ENCODE peak calls at places on chromosome 22, in seven cellular contexts. Z, N, H, J, A, B and C are unnamed samples.

GRCh38 chr22:30474683-30475424 is 3.0 kb upstream of the SEC14L3 start:
- DNase-seq in Z (no peak), N (no peak), H (no peak), J (no peak), A (no peak), B (no peak), C (no peak)

GRCh38 chr22:35057155-35057554 is 8.8 kb upstream of the ISX start:
- DNase-seq in Z (no peak), N (no peak), H (no peak), J (no peak), A (no peak), B (no peak), C (no peak)

GRCh38 chr22:41289681-41290080 is 3.7 kb upstream of the RANGAP1 start:
- DNase-seq in Z (no peak), N (no peak), H (no peak), J (no peak), A (no peak), B (no peak), C (no peak)

GRCh38 chr22:21702700-21703683 is 32.6 kb downstream of the YPEL1 start:
- DNase-seq in Z (no peak), N (no peak), H (no peak), J (no peak), A (peak), B (no peak), C (no peak)

GRCh38 chr22:41656515-41656914 is 32.2 kb downstream of the SNU13 start:
- DNase-seq in Z (no peak), N (peak), H (no peak), J (no peak), A (no peak), B (no peak), C (no peak)

GRCh38 chr22:16824718-16825687 is at the start of gene XKR3:
- DNase-seq in Z (no peak), N (no peak), H (no peak), J (no peak), A (no peak), B (peak), C (no peak)

GRCh38 chr22:37089451-37089850 is 20.1 kb downstream of the TMPRSS6 start:
- DNase-seq in Z (peak), N (peak), H (no peak), J (no peak), A (no peak), B (no peak), C (no peak)

GRCh38 chr22:50316114-50317065 is 8.9 kb upstream of the PLXNB2 start:
- DNase-seq in Z (no peak), N (no peak), H (no peak), J (no peak), A (no peak), B (no peak), C (no peak)

GRCh38 chr22:22881116-22882032 is 6.2 kb upstream of the IGLL5 start:
- DNase-seq in Z (no peak), N (no peak), H (no peak), J (no peak), A (peak), B (no peak), C (no peak)

GRCh38 chr22:19631899-19632670 is 82.2 kb upstream of the SEPTIN5 start:
- DNase-seq in Z (peak), N (peak), H (peak), J (no peak), A (peak), B (no peak), C (peak)

GRCh38 chr22:25111579-25112517 is 87.8 kb upstream of the CRYBB3 start:
- DNase-seq in Z (no peak), N (no peak), H (no peak), J (no peak), A (peak), B (no peak), C (no peak)

GRCh38 chr22:41504397-41504796 is 35.5 kb downstream of the ACO2 start:
- DNase-seq in Z (no peak), N (no peak), H (no peak), J (no peak), A (no peak), B (no peak), C (no peak)

GRCh38 chr22:25023879-25024278 is 71.4 kb downstream of the KIAA1671 start:
- DNase-seq in Z (no peak), N (no peak), H (no peak), J (no peak), A (no peak), B (no peak), C (no peak)

GRCh38 chr22:33823552-33823951 is 96.7 kb downstream of the LARGE1 start:
- DNase-seq in Z (peak), N (peak), H (peak), J (no peak), A (no peak), B (no peak), C (no peak)

GRCh38 chr22:27318516-27318915 is 483.0 kb downstream of the MN1 start:
- DNase-seq in Z (no peak), N (peak), H (no peak), J (no peak), A (no peak), B (no peak), C (no peak)

GRCh38 chr22:37484115-37485005 is 1.8 kb downstream of the MFNG start:
- DNase-seq in Z (no peak), N (no peak), H (no peak), J (no peak), A (no peak), B (peak), C (no peak)

GRCh38 chr22:43888740-43889139 is 3.1 kb downstream of the PNPLA5 start:
- DNase-seq in Z (no peak), N (no peak), H (no peak), J (no peak), A (no peak), B (no peak), C (no peak)

GRCh38 chr22:43890901-43891331 is 897 bp downstream of the PNPLA5 start:
- DNase-seq in Z (no peak), N (peak), H (no peak), J (no peak), A (no peak), B (no peak), C (no peak)

GRCh38 chr22:43887391-43887790 is 4.4 kb downstream of the PNPLA5 start:
- DNase-seq in Z (no peak), N (no peak), H (no peak), J (no peak), A (no peak), B (no peak), C (no peak)

GRCh38 chr22:43891360-43892182 is at the start of gene PNPLA5:
- DNase-seq in Z (no peak), N (peak), H (no peak), J (no peak), A (peak), B (no peak), C (no peak)

DNA sequence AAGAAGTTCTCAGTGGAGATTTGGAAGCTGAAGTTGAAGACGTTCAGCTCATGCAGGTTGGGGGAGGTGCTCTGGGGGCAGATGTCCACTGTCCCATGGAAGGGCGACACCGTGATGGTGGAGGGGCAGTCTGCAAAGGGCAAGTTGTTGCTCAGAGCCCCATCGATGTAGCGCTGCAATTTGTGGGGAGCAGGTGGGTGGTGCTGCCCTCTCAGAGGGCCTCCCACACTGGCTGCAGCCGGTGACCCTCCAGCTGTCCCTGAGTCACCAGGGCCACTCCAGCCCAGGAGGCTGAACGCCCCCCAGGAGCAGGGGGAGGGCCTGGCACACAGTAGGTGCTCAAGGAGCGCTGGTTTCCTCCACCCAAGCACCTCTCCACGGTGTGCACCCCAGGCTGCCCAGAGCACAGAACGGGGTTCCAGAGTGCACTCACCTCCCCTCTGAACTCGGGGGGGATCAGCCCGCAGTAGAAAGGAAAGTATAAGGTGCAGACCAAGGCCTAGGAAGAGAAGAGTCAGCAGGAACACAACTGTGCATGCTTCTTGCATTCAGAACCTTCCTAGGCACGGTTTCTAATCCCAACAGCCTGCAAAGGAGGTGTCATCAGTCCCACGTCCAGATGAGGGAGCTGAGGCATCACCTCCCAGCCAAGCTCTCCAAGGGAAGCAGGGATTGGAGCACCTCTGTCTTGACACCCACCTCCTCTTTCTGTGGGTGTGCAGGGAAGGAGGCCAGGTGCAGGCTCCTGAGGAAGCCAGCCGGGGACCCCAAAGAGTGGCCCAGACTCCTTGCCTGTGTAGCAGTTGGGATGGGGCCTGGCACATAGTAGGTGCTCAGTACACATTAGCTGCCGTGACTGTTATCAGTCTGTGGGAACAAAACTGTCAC is 2.2 kb downstream of the PNPLA5 start:
- DNase-seq in Z (peak), N (peak), H (no peak), J (no peak), A (no peak), B (no peak), C (no peak)
- TF ChIP-seq CEBPB in Z (no peak), N (no peak), H (no peak), J (no peak), A (no peak), B (no peak), C (no peak)

DNA sequence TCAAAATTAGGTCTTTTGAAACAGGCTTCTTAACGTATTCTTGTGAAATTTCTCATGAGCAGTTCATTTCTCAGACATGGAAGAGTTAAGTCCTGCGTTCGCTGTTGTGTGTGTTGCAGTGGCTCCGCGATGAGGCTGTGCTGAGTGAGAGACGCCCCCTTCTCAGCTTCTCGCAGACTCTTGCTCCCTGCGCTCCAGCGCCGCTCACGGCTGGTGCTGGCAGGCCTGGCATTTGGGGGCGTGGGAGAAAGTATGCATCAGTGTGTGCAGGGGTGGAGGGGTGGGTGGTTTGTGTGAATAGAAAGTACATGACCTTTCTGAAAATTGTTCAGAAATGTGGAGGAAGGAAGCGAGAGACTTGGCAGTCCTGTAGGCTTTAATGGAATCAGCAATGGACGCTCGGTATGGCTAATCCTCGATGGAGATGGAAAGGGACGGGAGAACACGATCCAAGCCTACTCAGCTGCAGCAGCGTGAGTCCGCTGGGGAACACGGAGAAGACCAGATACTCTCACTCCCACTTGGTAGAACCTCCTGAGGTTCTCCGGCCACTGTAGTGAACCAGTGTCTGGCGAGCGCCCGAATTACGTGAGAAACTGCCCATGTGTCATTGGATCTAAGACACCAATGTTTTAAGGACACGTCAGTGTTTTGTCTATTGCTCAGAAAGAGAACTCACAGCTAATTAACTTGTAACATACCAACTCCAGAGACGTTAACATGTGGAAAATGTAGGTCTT is 5.9 kb downstream of the TAB1 start:
- DNase-seq in Z (no peak), N (peak), H (no peak), J (no peak), A (no peak), B (no peak), C (no peak)
- TF ChIP-seq CEBPB in Z (no peak), N (peak), H (no peak), J (no peak), A (no peak), B (no peak), C (no peak)

GRCh38 chr22:28958611-28959010 is 75.2 kb downstream of the ZNRF3 start:
- DNase-seq in Z (no peak), N (peak), H (no peak), J (no peak), A (no peak), B (no peak), C (no peak)
- TF ChIP-seq CEBPB in Z (no peak), N (no peak), H (no peak), J (no peak), A (no peak), B (no peak), C (no peak)

DNA sequence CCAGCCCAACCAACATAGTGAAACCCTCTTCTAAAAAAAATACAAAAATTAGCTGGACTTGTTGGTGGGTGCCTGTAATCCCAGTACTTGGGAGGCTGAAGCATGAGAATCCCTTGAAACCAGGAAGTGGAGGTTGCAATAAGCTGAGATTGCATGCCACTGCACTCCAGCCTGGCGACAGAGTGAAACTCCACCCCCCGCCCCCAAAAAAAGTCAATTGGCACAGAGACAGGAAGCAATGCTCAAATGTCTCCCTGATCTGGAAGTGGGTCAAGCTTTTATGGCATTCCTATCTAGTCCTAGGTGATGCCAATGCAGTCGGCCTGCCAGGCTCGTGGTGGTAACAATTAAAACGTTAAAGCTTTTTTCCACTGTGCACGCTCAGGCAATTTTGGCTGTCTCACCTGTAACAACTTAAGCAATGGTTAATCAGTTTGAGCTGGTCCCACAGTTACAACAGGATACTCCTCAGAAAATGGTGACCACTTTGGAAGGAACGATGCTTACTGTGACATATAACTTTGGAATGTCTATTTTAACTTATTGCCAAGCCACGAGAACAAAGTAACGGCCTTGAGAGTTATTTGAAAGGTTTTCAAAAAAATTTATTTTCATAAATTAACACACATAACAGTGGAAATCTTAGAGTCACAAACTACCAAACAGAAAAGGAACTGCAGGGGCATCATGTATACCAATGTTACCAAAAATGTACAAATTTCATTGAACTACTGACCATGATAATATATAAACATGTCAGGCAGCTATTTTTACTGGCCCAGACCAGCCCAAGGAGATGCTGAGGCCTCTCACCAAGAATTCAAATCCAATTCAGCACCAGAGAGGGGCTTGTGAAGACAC is 19.0 kb upstream of the PISD start:
- DNase-seq in Z (no peak), N (peak), H (no peak), J (no peak), A (no peak), B (no peak), C (no peak)
- TF ChIP-seq CEBPB in Z (no peak), N (peak), H (no peak), J (no peak), A (no peak), B (no peak), C (no peak)

DNA sequence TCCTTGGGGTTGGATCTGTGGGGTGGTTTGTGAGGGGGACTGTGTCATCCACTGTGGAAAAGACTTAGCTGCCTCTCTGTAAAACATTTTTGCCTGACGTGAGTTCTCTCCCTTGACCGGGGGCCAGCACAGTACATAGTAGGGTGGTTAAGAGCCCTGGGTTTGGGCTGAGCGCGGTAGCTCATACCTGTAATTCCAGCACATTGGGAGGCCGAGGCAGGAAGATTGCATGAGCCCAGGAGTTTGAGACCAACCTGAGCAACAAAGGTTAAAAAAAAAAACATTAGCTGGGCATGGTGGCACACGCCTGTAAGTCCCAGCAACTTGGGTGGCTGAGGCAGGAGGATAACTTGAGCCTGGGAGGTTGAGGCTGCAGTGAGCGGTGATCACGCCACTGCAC is 74.7 kb upstream of the WNT7B start:
- DNase-seq in Z (no peak), N (no peak), H (no peak), J (no peak), A (no peak), B (no peak), C (no peak)
- TF ChIP-seq CEBPB in Z (no peak), N (no peak), H (no peak), J (no peak), A (no peak), B (no peak), C (no peak)

DNA sequence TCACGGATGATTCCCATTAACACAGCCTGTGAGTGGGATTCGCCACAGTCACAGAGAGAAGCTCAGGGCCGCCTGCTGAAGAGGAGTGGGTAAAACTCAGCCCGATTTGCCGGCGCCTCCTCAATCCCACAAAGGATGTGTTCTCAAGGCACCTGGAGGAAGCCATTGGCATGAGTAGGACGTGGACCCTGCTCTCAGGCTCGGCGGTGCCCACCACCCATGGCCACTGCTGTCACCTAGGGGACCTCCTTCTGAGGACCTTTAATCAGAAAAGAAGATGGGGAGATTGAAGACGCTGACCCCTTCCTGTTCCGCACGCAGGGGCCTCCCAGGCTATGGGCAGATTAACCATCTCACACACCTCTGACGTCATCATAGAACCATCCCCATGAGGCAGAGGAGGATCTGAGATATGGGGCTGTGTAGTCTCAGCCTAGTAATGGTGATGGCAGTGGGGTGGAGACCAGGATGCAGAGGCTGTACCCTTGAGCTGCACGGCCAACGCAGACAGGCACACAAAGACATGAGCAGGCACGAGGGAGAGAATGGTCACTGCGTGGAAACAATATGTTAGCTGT is 571.8 kb downstream of the BRD1 start:
- DNase-seq in Z (no peak), N (no peak), H (no peak), J (no peak), A (no peak), B (no peak), C (no peak)
- TF ChIP-seq CEBPB in Z (no peak), N (no peak), H (no peak), J (no peak), A (no peak), B (no peak), C (no peak)

GRCh38 chr22:38734203-38735100 is 21.3 kb downstream of the SUN2 start:
- DNase-seq in Z (no peak), N (no peak), H (no peak), J (no peak), A (no peak), B (no peak), C (no peak)

GRCh38 chr22:38735126-38735464 is 20.7 kb downstream of the SUN2 start:
- DNase-seq in Z (no peak), N (no peak), H (no peak), J (no peak), A (no peak), B (no peak), C (no peak)

GRCh38 chr22:38736257-38736570 is 19.6 kb downstream of the SUN2 start:
- DNase-seq in Z (no peak), N (no peak), H (no peak), J (no peak), A (no peak), B (no peak), C (no peak)

GRCh38 chr22:38737302-38738060 is 18.3 kb downstream of the SUN2 start:
- DNase-seq in Z (no peak), N (peak), H (no peak), J (no peak), A (no peak), B (no peak), C (no peak)

GRCh38 chr22:38735465-38736256 is 20.1 kb downstream of the SUN2 start:
- DNase-seq in Z (no peak), N (no peak), H (no peak), J (no peak), A (no peak), B (no peak), C (no peak)
- TF ChIP-seq CEBPB in Z (no peak), N (no peak), H (no peak), J (no peak), A (no peak), B (no peak), C (no peak)